ENCODE peak calls at places on chromosome 5, in four cellular contexts. O is hepatic stellate cell, B is AG08396, X is mucosa of gallbladder. I is an unnamed sample.

GRCh38 chr5:66864240-66864884 is 268.2 kb downstream of the MAST4 start:
- DNase-seq in O (no peak), B (no peak), X (no peak), I (no peak)

GRCh38 chr5:174448041-174448440 is 276.3 kb upstream of the MSX2 start:
- DNase-seq in B (no peak), X (no peak), O (no peak), I (no peak)

GRCh38 chr5:54743997-54744788 is 226.6 kb downstream of the SNX18 start:
- DNase-seq in O (peak), B (peak), X (peak), I (peak)

GRCh38 chr5:141632650-141633049 is 4.0 kb downstream of the HDAC3 start:
- DNase-seq in O (no peak), B (no peak), X (no peak), I (no peak)

GRCh38 chr5:34495178-34495577 is 160.9 kb upstream of the RAI14 start:
- DNase-seq in B (no peak), O (no peak), X (no peak), I (no peak)

GRCh38 chr5:170660531-170660930 is 123.0 kb upstream of the GABRP start:
- DNase-seq in B (no peak), X (no peak), O (no peak), I (no peak)

GRCh38 chr5:167798427-167798826 is 493.0 kb upstream of the WWC1 start:
- DNase-seq in O (no peak), X (no peak), B (no peak), I (peak)

GRCh38 chr5:62206150-62206829 is 99.7 kb upstream of the KIF2A start:
- DNase-seq in B (no peak), X (no peak), O (peak), I (peak)

GRCh38 chr5:14218480-14218879 is 75.3 kb downstream of the TRIO start:
- DNase-seq in O (no peak), B (no peak), X (no peak), I (no peak)

GRCh38 chr5:100757618-100758017 is 145.5 kb downstream of the ST8SIA4 start:
- DNase-seq in B (no peak), X (no peak), O (no peak), I (no peak)

GRCh38 chr5:171367424-171368370 is 20.0 kb upstream of the NPM1 start:
- DNase-seq in X (no peak), B (peak), O (peak), I (no peak)

GRCh38 chr5:150129454-150129812 is 26.2 kb downstream of the PDGFRB start:
- DNase-seq in X (no peak), O (no peak), B (no peak), I (no peak)

GRCh38 chr5:96807099-96807654 is 568 bp downstream of the ERAP1 start:
- DNase-seq in X (peak), B (peak), O (peak), I (peak)

GRCh38 chr5:43773032-43773830 is 170.3 kb downstream of the NNT start:
- DNase-seq in O (no peak), X (no peak), B (peak), I (no peak)

GRCh38 chr5:41193462-41194166 is 19.7 kb downstream of the C6 start:
- DNase-seq in B (no peak), X (peak), O (peak), I (peak)